ENCODE peak calls at places on chromosome 2, in seven cellular contexts. X, Z, V, F, M, Q and S are unnamed samples.

GRCh38 chr2:8502316-8502715 is 179.5 kb upstream of the ID2 start:
- DNase-seq in X (no peak), Z (no peak), V (no peak), F (peak), M (no peak), Q (no peak), S (no peak)

GRCh38 chr2:174450021-174450816 is 36.6 kb downstream of the GPR155 start:
- DNase-seq in X (no peak), Z (no peak), V (no peak), F (no peak), M (no peak), Q (no peak), S (no peak)

GRCh38 chr2:25938345-25938744 is 44.0 kb downstream of the KIF3C start:
- DNase-seq in X (no peak), Z (no peak), V (no peak), F (no peak), M (no peak), Q (no peak), S (no peak)

GRCh38 chr2:215439980-215440512 is 4.2 kb upstream of the FN1 start:
- DNase-seq in X (peak), Z (no peak), V (no peak), F (no peak), M (no peak), Q (no peak), S (no peak)

GRCh38 chr2:165707088-165707487 is 87.0 kb downstream of the GALNT3 start:
- DNase-seq in X (no peak), Z (no peak), V (no peak), F (no peak), M (no peak), Q (no peak), S (no peak)

GRCh38 chr2:238947920-238948710 is 100.2 kb downstream of the TWIST2 start:
- DNase-seq in X (peak), Z (no peak), V (peak), F (peak), M (no peak), Q (no peak), S (no peak)

GRCh38 chr2:147204102-147204501 is 640.7 kb upstream of the ACVR2A start:
- DNase-seq in X (peak), Z (no peak), V (peak), F (no peak), M (no peak), Q (no peak), S (no peak)

GRCh38 chr2:204947448-204947847 is 402.2 kb downstream of the PARD3B start:
- DNase-seq in X (no peak), Z (no peak), V (no peak), F (no peak), M (no peak), Q (no peak), S (no peak)

GRCh38 chr2:190591972-190592371 is 56.9 kb upstream of the NAB1 start:
- DNase-seq in X (no peak), Z (no peak), V (no peak), F (no peak), M (no peak), Q (no peak), S (no peak)

GRCh38 chr2:113734187-113734586 is 22.3 kb downstream of the SLC35F5 start:
- DNase-seq in X (no peak), Z (no peak), V (no peak), F (no peak), M (no peak), Q (no peak), S (no peak)

GRCh38 chr2:45964226-45964841 is 312.9 kb downstream of the PRKCE start:
- DNase-seq in X (peak), Z (peak), V (peak), F (peak), M (peak), Q (no peak), S (peak)

GRCh38 chr2:86224645-86225355 is 25.5 kb downstream of the MRPL35 start:
- DNase-seq in X (peak), Z (no peak), V (no peak), F (no peak), M (no peak), Q (no peak), S (no peak)

GRCh38 chr2:169670215-169670651 is 24.0 kb downstream of the CFAP210 start:
- DNase-seq in X (peak), Z (no peak), V (no peak), F (no peak), M (no peak), Q (no peak), S (no peak)

GRCh38 chr2:191927991-191928390 is 81.1 kb upstream of the CAVIN2 start:
- DNase-seq in X (peak), Z (peak), V (peak), F (no peak), M (peak), Q (no peak), S (no peak)

GRCh38 chr2:221724631-221725203 is 152.6 kb upstream of the EPHA4 start:
- DNase-seq in X (no peak), Z (no peak), V (no peak), F (no peak), M (no peak), Q (no peak), S (no peak)

GRCh38 chr2:237818066-237818473 is 19.5 kb downstream of the RBM44 start:
- DNase-seq in X (peak), Z (no peak), V (peak), F (no peak), M (no peak), Q (no peak), S (no peak)

GRCh38 chr2:26197516-26197915 is 24.6 kb downstream of the GAREM2 start:
- DNase-seq in X (no peak), Z (no peak), V (no peak), F (no peak), M (no peak), Q (no peak), S (no peak)

GRCh38 chr2:88857274-88857741 is 165.8 kb downstream of the RPIA start:
- DNase-seq in X (no peak), Z (no peak), V (no peak), F (no peak), M (peak), Q (no peak), S (no peak)

GRCh38 chr2:96552284-96553175 is 16.0 kb downstream of the ARID5A start:
- DNase-seq in X (no peak), Z (no peak), V (no peak), F (no peak), M (no peak), Q (no peak), S (no peak)

GRCh38 chr2:221641181-221641871 is 69.2 kb upstream of the EPHA4 start:
- DNase-seq in X (no peak), Z (no peak), V (no peak), F (no peak), M (no peak), Q (no peak), S (no peak)

GRCh38 chr2:195363496-195363895 is 293.5 kb upstream of the SLC39A10 start:
- DNase-seq in X (peak), Z (no peak), V (peak), F (no peak), M (no peak), Q (no peak), S (no peak)

GRCh38 chr2:218892693-218893348 is 12.2 kb downstream of the WNT10A start:
- DNase-seq in X (peak), Z (peak), V (peak), F (no peak), M (peak), Q (peak), S (peak)

GRCh38 chr2:44918095-44918775 is 23.3 kb upstream of the SIX3 start:
- DNase-seq in X (no peak), Z (no peak), V (no peak), F (no peak), M (no peak), Q (no peak), S (no peak)